ENCODE peak calls at places on chromosomes 16 and 17, in four cellular contexts. M is dermis blood vessel endothelial cell; P is stimulated activated CD4-positive, alpha-beta T cell treated with anti-CD3 and anti-CD28 coated beads, Interleukin-1b, Interleukin-23, amount 100 ng/mL, for 1 hour; C is cardiac fibroblast. O is an unnamed sample.

GRCh38 chr16:56576585-56577299 is 11.9 kb downstream of the MT4 start:
- DNase-seq in M (peak), C (peak), P (peak), O (peak)

GRCh38 chr16:72934661-72935403 is 113.1 kb downstream of the ZFHX3 start:
- DNase-seq in P (no peak), C (peak), M (no peak), O (no peak)

GRCh38 chr16:67068212-67068753 is 39.3 kb downstream of the CBFB start:
- DNase-seq in M (no peak), C (no peak), P (no peak), O (no peak)

GRCh38 chr17:64355536-64356303 is 34.9 kb downstream of the PECAM1 start:
- DNase-seq in P (no peak), M (peak), C (peak), O (no peak)

GRCh38 chr16:15981382-15981781 is 32.0 kb downstream of the ABCC1 start:
- DNase-seq in C (no peak), M (no peak), P (no peak), O (no peak)

GRCh38 chr17:18963126-18964017 is 11.4 kb downstream of the SLC5A10 start:
- DNase-seq in P (no peak), C (no peak), M (no peak), O (no peak)

GRCh38 chr17:70520447-70520846 is 351.1 kb downstream of the KCNJ2 start:
- DNase-seq in M (no peak), P (no peak), C (no peak), O (no peak)

GRCh38 chr17:38890410-38890746 is 20.5 kb downstream of the LASP1 start:
- DNase-seq in P (no peak), C (no peak), M (no peak), O (no peak)

GRCh38 chr16:47045023-47045422 is 71.5 kb upstream of the DNAJA2 start:
- DNase-seq in C (peak), P (no peak), M (peak), O (no peak)

GRCh38 chr17:49071106-49071505 is 61.5 kb upstream of the B4GALNT2 start:
- DNase-seq in M (no peak), C (peak), P (no peak), O (no peak)

GRCh38 chr17:30433514-30433913 is 43.7 kb upstream of the GOSR1 start:
- DNase-seq in M (peak), C (peak), P (no peak), O (no peak)

GRCh38 chr16:15996432-15997109 is 47.2 kb downstream of the ABCC1 start:
- DNase-seq in C (peak), M (peak), P (no peak), O (peak)

GRCh38 chr17:38509772-38510423 is 81.6 kb downstream of the ARHGAP23 start:
- DNase-seq in P (no peak), M (no peak), C (peak), O (no peak)

GRCh38 chr17:5785867-5786509 is 201.7 kb upstream of the NLRP1 start:
- DNase-seq in C (no peak), M (peak), P (no peak), O (no peak)